ENCODE peak calls at places on chromosomes 13 and 19, in six cellular contexts. D is astrocyte of the spinal cord; I is NCI-H524; M is T follicular helper cell; O is NCI-H1694 treated with DMSO at 0.1 percent for 48 hours; N is stimulated activated CD8-positive, alpha-beta memory T cell treated with anti-CD3 and anti-CD28 coated beads, Interleukin-15, amount 100 ng/mL, for 1 hour. T is an unnamed sample.

GRCh38 chr13:97242755-97243497 is 20.8 kb downstream of the MBNL2 start:
- DNase-seq in D (no peak), I (no peak), M (no peak), O (no peak), N (no peak), T (no peak)

GRCh38 chr13:50130686-50131051 is 115.4 kb downstream of the KCNRG start:
- DNase-seq in D (peak), I (no peak), M (no peak), O (no peak), N (no peak), T (no peak)

GRCh38 chr19:940591-941291 is 14.9 kb downstream of the ARID3A start:
- DNase-seq in D (peak), I (peak), M (peak), O (no peak), N (peak), T (no peak)

GRCh38 chr13:65829241-65830008 is 1400.7 kb downstream of the PCDH9 start:
- DNase-seq in D (no peak), I (no peak), M (no peak), O (no peak), N (no peak), T (no peak)

GRCh38 chr19:29872224-29872731 is 60.5 kb downstream of the CCNE1 start:
- DNase-seq in D (no peak), I (peak), M (no peak), O (no peak), N (no peak), T (no peak)

GRCh38 chr19:4717191-4717965 is 6.3 kb downstream of the DPP9 start:
- DNase-seq in D (peak), I (no peak), M (no peak), O (no peak), N (no peak), T (no peak)

GRCh38 chr19:55647732-55648656 is at the start of gene CCDC106:
- DNase-seq in D (peak), I (peak), M (no peak), O (peak), N (no peak), T (no peak)

GRCh38 chr19:29191005-29191404 is 21.9 kb downstream of the UQCRFS1 start:
- DNase-seq in D (no peak), I (no peak), M (no peak), O (no peak), N (no peak), T (no peak)

GRCh38 chr13:20461481-20461859 is 64.2 kb downstream of the CRYL1 start:
- DNase-seq in D (peak), I (no peak), M (no peak), O (no peak), N (no peak), T (no peak)

GRCh38 chr19:11223208-11223607 is 16.2 kb upstream of the ANGPTL8 start:
- DNase-seq in D (no peak), I (no peak), M (no peak), O (no peak), N (no peak), T (peak)

GRCh38 chr19:19167612-19168011 is 2.5 kb downstream of the MEF2B start:
- DNase-seq in D (no peak), I (no peak), M (no peak), O (no peak), N (no peak), T (no peak)

GRCh38 chr13:50122465-50122864 is 107.2 kb downstream of the KCNRG start:
- DNase-seq in D (no peak), I (no peak), M (no peak), O (no peak), N (no peak), T (no peak)

GRCh38 chr13:23399254-23399796 is 34.2 kb downstream of the SACS start:
- DNase-seq in D (no peak), I (no peak), M (no peak), O (no peak), N (no peak), T (no peak)

GRCh38 chr13:99332456-99332855 is 25.3 kb upstream of the GPR183 start:
- DNase-seq in D (no peak), I (no peak), M (no peak), O (no peak), N (no peak), T (no peak)

T was measured in CMK.